ENCODE peak calls at places on chromosomes 16 and 17, in five cellular contexts. One of them, this sample, is unnamed.

GRCh38 chr16:14510939-14511797 is 118.9 kb downstream of the PARN start:
- DNase-seq in CD4-positive, alpha-beta T cell: no peak
- DNase-seq in body of pancreas: no peak
- DNase-seq in gastrocnemius medialis: no peak
- DNase-seq in prostate gland: no peak
- DNase-seq in this sample: no peak

GRCh38 chr17:65562206-65562531 is 721 bp upstream of the AXIN2 start:
- DNase-seq in CD4-positive, alpha-beta T cell: no peak
- DNase-seq in body of pancreas: no peak
- DNase-seq in gastrocnemius medialis: no peak
- DNase-seq in prostate gland: no peak
- DNase-seq in this sample: no peak

GRCh38 chr17:1455291-1455747 is 713 bp downstream of the CRK start:
- DNase-seq in CD4-positive, alpha-beta T cell: peak
- DNase-seq in body of pancreas: peak
- DNase-seq in gastrocnemius medialis: peak
- DNase-seq in prostate gland: peak
- DNase-seq in this sample: no peak

GRCh38 chr16:73010150-73010676 is 37.7 kb downstream of the ZFHX3 start:
- DNase-seq in CD4-positive, alpha-beta T cell: no peak
- DNase-seq in body of pancreas: peak
- DNase-seq in gastrocnemius medialis: no peak
- DNase-seq in prostate gland: no peak
- DNase-seq in this sample: no peak

GRCh38 chr16:88705076-88705684 is 1.0 kb downstream of the RNF166 start:
- DNase-seq in CD4-positive, alpha-beta T cell: no peak
- DNase-seq in body of pancreas: no peak
- DNase-seq in gastrocnemius medialis: no peak
- DNase-seq in prostate gland: no peak
- DNase-seq in this sample: no peak

GRCh38 chr16:75012380-75013081 is 13.7 kb downstream of the ZNRF1 start:
- DNase-seq in CD4-positive, alpha-beta T cell: no peak
- DNase-seq in body of pancreas: no peak
- DNase-seq in gastrocnemius medialis: no peak
- DNase-seq in prostate gland: no peak
- DNase-seq in this sample: no peak

GRCh38 chr16:66928702-66929388 is 3.5 kb upstream of the RRAD start:
- DNase-seq in CD4-positive, alpha-beta T cell: no peak
- DNase-seq in body of pancreas: no peak
- DNase-seq in gastrocnemius medialis: no peak
- DNase-seq in prostate gland: no peak
- DNase-seq in this sample: no peak

GRCh38 chr17:61809816-61810392 is 53.4 kb downstream of the BRIP1 start:
- DNase-seq in CD4-positive, alpha-beta T cell: no peak
- DNase-seq in body of pancreas: no peak
- DNase-seq in gastrocnemius medialis: no peak
- DNase-seq in prostate gland: no peak
- DNase-seq in this sample: no peak

GRCh38 chr16:64751906-64752305 is 370.0 kb downstream of the CDH11 start:
- DNase-seq in CD4-positive, alpha-beta T cell: no peak
- DNase-seq in body of pancreas: no peak
- DNase-seq in gastrocnemius medialis: no peak
- DNase-seq in prostate gland: no peak
- DNase-seq in this sample: no peak

GRCh38 chr16:89093602-89094251 is at the start of gene ACSF3:
- DNase-seq in CD4-positive, alpha-beta T cell: peak
- DNase-seq in body of pancreas: peak
- DNase-seq in gastrocnemius medialis: peak
- DNase-seq in prostate gland: peak
- DNase-seq in this sample: peak

GRCh38 chr16:72658888-72659717 is 388.8 kb downstream of the ZFHX3 start:
- DNase-seq in CD4-positive, alpha-beta T cell: no peak
- DNase-seq in body of pancreas: no peak
- DNase-seq in gastrocnemius medialis: no peak
- DNase-seq in prostate gland: no peak
- DNase-seq in this sample: no peak

GRCh38 chr16:73171901-73172619 is 124.1 kb upstream of the ZFHX3 start:
- DNase-seq in CD4-positive, alpha-beta T cell: no peak
- DNase-seq in body of pancreas: no peak
- DNase-seq in gastrocnemius medialis: no peak
- DNase-seq in prostate gland: no peak
- DNase-seq in this sample: no peak

DNA sequence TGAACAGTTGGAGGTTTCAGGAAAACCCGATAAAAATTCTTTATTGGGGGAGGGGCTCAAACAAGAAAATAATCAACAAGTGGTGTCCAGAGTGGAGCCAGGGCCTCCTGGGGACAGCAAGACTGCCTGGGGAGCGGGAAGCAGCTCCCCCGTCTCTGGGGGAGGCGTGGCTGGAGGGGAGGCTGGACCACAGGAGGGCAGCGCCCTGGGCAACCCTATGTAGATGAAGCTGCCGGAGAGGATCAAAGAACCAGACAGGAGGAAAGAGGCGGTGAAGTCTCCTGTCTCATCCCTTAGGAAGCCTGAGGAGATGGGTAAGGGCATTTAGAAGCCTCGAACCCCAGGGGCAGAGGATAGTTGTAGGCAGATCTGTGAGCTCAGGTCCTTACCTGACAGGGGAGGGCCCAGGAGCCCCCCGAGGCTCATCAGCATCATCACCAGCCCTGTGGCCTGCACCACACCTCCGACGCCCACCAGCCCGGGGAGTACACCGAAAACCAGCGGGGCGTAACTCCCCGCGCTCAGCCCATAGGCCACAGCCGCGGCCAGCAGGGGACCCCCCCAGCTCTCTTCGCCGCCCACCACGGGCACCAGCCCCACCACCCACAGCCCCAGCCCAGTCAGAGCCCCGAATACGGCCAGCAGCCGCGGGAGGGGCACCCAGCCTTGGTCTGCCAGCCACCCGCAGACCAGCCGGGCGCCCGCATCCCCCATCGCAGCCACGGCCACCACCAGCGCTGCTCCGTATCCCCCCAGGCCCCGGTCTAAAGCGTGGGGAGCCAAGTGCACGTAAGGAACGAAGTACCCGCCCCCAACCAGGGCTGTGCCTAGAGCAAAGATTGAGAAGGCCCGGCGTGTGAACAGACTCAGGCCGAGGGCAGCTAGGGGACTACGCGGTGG is 2.0 kb downstream of the SLC16A11 start:
- DNase-seq in CD4-positive, alpha-beta T cell: no peak
- DNase-seq in body of pancreas: no peak
- DNase-seq in gastrocnemius medialis: no peak
- DNase-seq in prostate gland: no peak
- DNase-seq in this sample: no peak
- H3K27ac ChIP-seq in CD4-positive, alpha-beta T cell: peak
- H3K27ac ChIP-seq in body of pancreas: no peak
- H3K27ac ChIP-seq in gastrocnemius medialis: peak
- H3K27ac ChIP-seq in prostate gland: no peak
- H3K27ac ChIP-seq in this sample: no peak

DNA sequence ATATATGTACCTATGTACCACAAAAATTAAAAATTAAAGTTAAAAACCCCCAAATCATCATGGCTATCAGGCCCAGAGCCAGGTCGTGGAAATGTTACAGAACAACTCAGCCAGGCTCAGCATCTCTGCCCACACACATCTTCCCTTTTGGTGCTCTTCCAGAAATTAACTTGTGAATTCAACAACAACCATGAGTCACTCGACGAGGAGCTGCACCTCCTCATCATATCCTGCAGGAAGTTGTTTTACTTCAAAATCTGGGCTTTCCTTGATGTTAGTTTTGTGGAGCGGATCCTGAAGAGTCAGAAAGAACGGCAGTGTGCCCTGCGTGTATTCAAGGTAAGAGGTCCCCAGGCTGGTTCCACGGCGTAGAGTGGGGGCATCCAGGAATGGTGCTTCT is 10.6 kb downstream of the FBXO39 start:
- DNase-seq in CD4-positive, alpha-beta T cell: no peak
- DNase-seq in body of pancreas: no peak
- DNase-seq in gastrocnemius medialis: no peak
- DNase-seq in prostate gland: no peak
- DNase-seq in this sample: no peak
- H3K27ac ChIP-seq in CD4-positive, alpha-beta T cell: no peak
- H3K27ac ChIP-seq in body of pancreas: no peak
- H3K27ac ChIP-seq in gastrocnemius medialis: no peak
- H3K27ac ChIP-seq in prostate gland: no peak
- H3K27ac ChIP-seq in this sample: no peak

DNA sequence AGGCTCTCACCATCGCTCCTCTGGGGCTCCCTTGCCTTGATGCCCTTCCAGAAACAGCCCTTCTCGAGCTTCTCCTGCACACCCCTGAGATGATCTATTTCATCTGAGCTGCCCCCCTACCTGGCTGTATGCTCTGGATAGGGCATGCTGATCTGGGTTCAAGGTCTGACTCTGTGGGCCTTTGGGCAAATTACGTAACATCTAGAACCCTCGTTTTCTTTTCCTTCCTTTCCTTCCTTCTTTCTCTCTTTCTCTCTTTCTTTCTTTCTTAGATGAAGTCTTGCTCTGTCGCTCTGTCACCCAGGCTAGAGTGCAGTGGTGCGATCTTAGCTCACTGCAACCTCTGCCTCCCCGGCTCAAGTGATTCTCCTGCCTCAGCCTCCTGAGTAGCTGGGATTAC is 20.3 kb downstream of the TNS4 start:
- DNase-seq in CD4-positive, alpha-beta T cell: no peak
- DNase-seq in body of pancreas: no peak
- DNase-seq in gastrocnemius medialis: no peak
- DNase-seq in prostate gland: no peak
- DNase-seq in this sample: no peak
- H3K27ac ChIP-seq in CD4-positive, alpha-beta T cell: peak
- H3K27ac ChIP-seq in body of pancreas: no peak
- H3K27ac ChIP-seq in gastrocnemius medialis: no peak
- H3K27ac ChIP-seq in prostate gland: no peak
- H3K27ac ChIP-seq in this sample: no peak

GRCh38 chr16:27229891-27230470 is 26.7 kb downstream of the KDM8 start:
- DNase-seq in CD4-positive, alpha-beta T cell: no peak
- DNase-seq in body of pancreas: no peak
- DNase-seq in gastrocnemius medialis: no peak
- DNase-seq in prostate gland: no peak
- DNase-seq in this sample: no peak
- H3K27ac ChIP-seq in CD4-positive, alpha-beta T cell: peak
- H3K27ac ChIP-seq in body of pancreas: no peak
- H3K27ac ChIP-seq in gastrocnemius medialis: peak
- H3K27ac ChIP-seq in prostate gland: no peak
- H3K27ac ChIP-seq in this sample: no peak

GRCh38 chr16:16020291-16020690 is 70.9 kb downstream of the ABCC1 start:
- DNase-seq in CD4-positive, alpha-beta T cell: no peak
- DNase-seq in body of pancreas: no peak
- DNase-seq in gastrocnemius medialis: no peak
- DNase-seq in prostate gland: no peak
- DNase-seq in this sample: no peak
- H3K27ac ChIP-seq in CD4-positive, alpha-beta T cell: no peak
- H3K27ac ChIP-seq in body of pancreas: no peak
- H3K27ac ChIP-seq in gastrocnemius medialis: peak
- H3K27ac ChIP-seq in prostate gland: no peak
- H3K27ac ChIP-seq in this sample: no peak

GRCh38 chr16:27257271-27257670 is 11.3 kb downstream of the NSMCE1 start:
- DNase-seq in CD4-positive, alpha-beta T cell: no peak
- DNase-seq in body of pancreas: no peak
- DNase-seq in gastrocnemius medialis: no peak
- DNase-seq in prostate gland: no peak
- DNase-seq in this sample: no peak
- H3K27ac ChIP-seq in CD4-positive, alpha-beta T cell: no peak
- H3K27ac ChIP-seq in body of pancreas: no peak
- H3K27ac ChIP-seq in gastrocnemius medialis: no peak
- H3K27ac ChIP-seq in prostate gland: peak
- H3K27ac ChIP-seq in this sample: no peak

This sample was measured in dorsolateral prefrontal cortex.